ENCODE peak calls at places on chromosome 19, in seven cellular contexts. Y is K562, E is HCT116, K is SK-N-SH, B is H1, T is GM12878, A is HepG2. X is an unnamed sample.

GRCh38 chr19:45166723-45167252 is 6.0 kb upstream of the NKPD1 start:
- DNase-seq in Y (no peak), A (peak), T (no peak), B (no peak), E (no peak), K (no peak), X (no peak)

GRCh38 chr19:31294189-31294588 is 55.0 kb downstream of the TSHZ3 start:
- DNase-seq in Y (no peak), A (no peak), K (no peak), E (no peak), B (no peak), T (no peak), X (no peak)

GRCh38 chr19:46731007-46731501 is 14.1 kb upstream of the PRKD2 start:
- DNase-seq in E (no peak), A (no peak), T (no peak), Y (peak), K (no peak), B (no peak), X (peak)

GRCh38 chr19:39426170-39426569 is 9.6 kb downstream of the RPS16 start:
- DNase-seq in B (no peak), K (no peak), E (no peak), T (no peak), Y (no peak), A (no peak), X (no peak)

GRCh38 chr19:58492265-58492664 is 16.1 kb downstream of the ZNF446 start:
- DNase-seq in T (no peak), K (no peak), Y (no peak), A (no peak), E (no peak), B (no peak), X (no peak)

GRCh38 chr19:52520013-52520412 is 7.5 kb upstream of the ZNF808 start:
- DNase-seq in K (no peak), T (no peak), B (no peak), E (no peak), A (no peak), Y (no peak), X (no peak)

GRCh38 chr19:40907968-40908735 is 26.1 kb upstream of the CYP2A7 start:
- DNase-seq in E (no peak), Y (peak), T (no peak), A (no peak), B (no peak), K (no peak), X (no peak)

GRCh38 chr19:35045667-35046300 is 4.3 kb downstream of the HPN start:
- DNase-seq in T (peak), B (no peak), E (no peak), K (peak), Y (peak), A (no peak), X (peak)

GRCh38 chr19:48596679-48597465 is 9.7 kb upstream of the SPACA4 start:
- DNase-seq in T (no peak), B (no peak), A (no peak), K (no peak), E (no peak), Y (no peak), X (no peak)

GRCh38 chr19:41420101-41420880 is 6.9 kb downstream of the B3GNT8 start:
- DNase-seq in Y (no peak), B (no peak), K (no peak), A (no peak), E (no peak), T (no peak), X (no peak)

GRCh38 chr19:21841081-21841783 is 5.2 kb upstream of the ZNF43 start:
- DNase-seq in K (no peak), A (no peak), E (no peak), Y (no peak), T (no peak), B (no peak), X (no peak)

GRCh38 chr19:49205114-49205513 is 47.5 kb downstream of the TRPM4 start:
- DNase-seq in A (no peak), B (no peak), T (no peak), K (no peak), Y (no peak), E (no peak), X (no peak)

GRCh38 chr19:40217027-40217810 is 965 bp downstream of the TTC9B start:
- DNase-seq in E (peak), A (no peak), K (peak), B (peak), T (no peak), Y (peak), X (peak)

GRCh38 chr19:10228925-10229324 is 2.2 kb downstream of the S1PR2 start:
- DNase-seq in K (peak), B (no peak), T (no peak), E (no peak), Y (peak), A (peak), X (no peak)

GRCh38 chr19:46859637-46860124 is 1.1 kb upstream of the ARHGAP35 start:
- DNase-seq in Y (peak), E (no peak), B (no peak), K (peak), T (no peak), A (peak), X (no peak)

GRCh38 chr19:57167385-57167784 is at the start of gene DUXA:
- DNase-seq in B (no peak), Y (no peak), E (no peak), T (no peak), K (no peak), A (no peak), X (no peak)

GRCh38 chr19:49710372-49710951 is 19.5 kb downstream of the CPT1C start:
- DNase-seq in K (no peak), Y (peak), B (no peak), A (no peak), E (peak), T (no peak), X (no peak)

GRCh38 chr19:29117926-29118325 is 95.0 kb downstream of the UQCRFS1 start:
- DNase-seq in T (no peak), K (no peak), Y (no peak), E (no peak), A (no peak), B (no peak), X (no peak)

GRCh38 chr19:29118384-29118783 is 94.6 kb downstream of the UQCRFS1 start:
- DNase-seq in E (no peak), B (no peak), K (no peak), A (no peak), T (no peak), Y (no peak), X (no peak)

GRCh38 chr19:29121684-29122083 is 91.3 kb downstream of the UQCRFS1 start:
- DNase-seq in T (no peak), B (peak), K (peak), Y (peak), E (no peak), A (no peak), X (no peak)

GRCh38 chr19:29120471-29120870 is 92.5 kb downstream of the UQCRFS1 start:
- DNase-seq in B (no peak), E (no peak), T (no peak), A (no peak), K (no peak), Y (no peak), X (peak)

GRCh38 chr19:29119582-29119981 is 93.4 kb downstream of the UQCRFS1 start:
- DNase-seq in T (no peak), E (no peak), A (no peak), K (peak), Y (no peak), B (no peak), X (peak)
- TF ChIP-seq JUND in T (no peak), E (no peak), A (no peak), K (no peak), Y (no peak), B (no peak), X (no peak)

DNA sequence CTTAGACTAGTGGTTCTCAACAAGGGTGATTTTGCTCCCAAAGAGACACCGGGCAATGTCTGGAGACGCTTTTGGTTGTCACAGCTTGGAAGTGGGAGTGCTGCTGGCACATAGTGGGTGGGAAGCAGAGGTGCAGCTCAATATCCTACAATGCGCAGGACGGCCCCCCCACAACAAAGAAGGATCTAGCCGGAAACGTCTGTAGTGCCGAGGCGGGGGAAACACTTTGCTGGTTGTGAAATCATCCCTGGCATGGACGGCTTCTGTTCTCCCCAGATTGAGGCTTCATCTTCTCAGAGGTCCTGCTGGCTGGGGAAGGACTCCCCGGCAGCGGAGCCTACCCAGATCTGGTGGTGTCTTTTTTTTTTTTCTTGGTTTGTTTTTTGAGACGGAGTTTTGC is 13.4 kb upstream of the SYT5 start:
- DNase-seq in A (no peak), K (no peak), B (no peak), Y (no peak), T (no peak), E (no peak), X (no peak)
- TF ChIP-seq JUND in A (no peak), K (no peak), B (no peak), Y (no peak), T (no peak), E (no peak), X (no peak)

GRCh38 chr19:18636969-18637629 is at the start of gene KLHL26:
- DNase-seq in E (no peak), T (no peak), A (no peak), Y (no peak), B (no peak), K (no peak), X (no peak)

GRCh38 chr19:18635831-18636182 is 1.0 kb upstream of the KLHL26 start:
- DNase-seq in K (no peak), B (no peak), T (no peak), Y (no peak), A (no peak), E (no peak), X (no peak)

GRCh38 chr19:18636183-18636968 is 452 bp upstream of the KLHL26 start:
- DNase-seq in B (peak), E (peak), Y (peak), A (peak), T (peak), K (peak), X (peak)

GRCh38 chr19:18634612-18635290 is 2.1 kb upstream of the KLHL26 start:
- DNase-seq in T (no peak), A (peak), E (no peak), B (no peak), Y (no peak), K (no peak), X (no peak)

GRCh38 chr19:18633321-18633720 is 3.5 kb upstream of the KLHL26 start:
- DNase-seq in T (no peak), K (peak), Y (no peak), E (no peak), A (no peak), B (no peak), X (no peak)
- TF ChIP-seq JUND in T (no peak), K (no peak), Y (no peak), E (no peak), A (no peak), B (no peak), X (no peak)

GRCh38 chr19:20397292-20397691 is 168.3 kb downstream of the ZNF737 start:
- DNase-seq in B (no peak), K (no peak), T (no peak), A (no peak), Y (no peak), E (no peak), X (no peak)
- TF ChIP-seq JUND in B (no peak), K (no peak), T (no peak), A (no peak), Y (no peak), E (no peak), X (no peak)

DNA sequence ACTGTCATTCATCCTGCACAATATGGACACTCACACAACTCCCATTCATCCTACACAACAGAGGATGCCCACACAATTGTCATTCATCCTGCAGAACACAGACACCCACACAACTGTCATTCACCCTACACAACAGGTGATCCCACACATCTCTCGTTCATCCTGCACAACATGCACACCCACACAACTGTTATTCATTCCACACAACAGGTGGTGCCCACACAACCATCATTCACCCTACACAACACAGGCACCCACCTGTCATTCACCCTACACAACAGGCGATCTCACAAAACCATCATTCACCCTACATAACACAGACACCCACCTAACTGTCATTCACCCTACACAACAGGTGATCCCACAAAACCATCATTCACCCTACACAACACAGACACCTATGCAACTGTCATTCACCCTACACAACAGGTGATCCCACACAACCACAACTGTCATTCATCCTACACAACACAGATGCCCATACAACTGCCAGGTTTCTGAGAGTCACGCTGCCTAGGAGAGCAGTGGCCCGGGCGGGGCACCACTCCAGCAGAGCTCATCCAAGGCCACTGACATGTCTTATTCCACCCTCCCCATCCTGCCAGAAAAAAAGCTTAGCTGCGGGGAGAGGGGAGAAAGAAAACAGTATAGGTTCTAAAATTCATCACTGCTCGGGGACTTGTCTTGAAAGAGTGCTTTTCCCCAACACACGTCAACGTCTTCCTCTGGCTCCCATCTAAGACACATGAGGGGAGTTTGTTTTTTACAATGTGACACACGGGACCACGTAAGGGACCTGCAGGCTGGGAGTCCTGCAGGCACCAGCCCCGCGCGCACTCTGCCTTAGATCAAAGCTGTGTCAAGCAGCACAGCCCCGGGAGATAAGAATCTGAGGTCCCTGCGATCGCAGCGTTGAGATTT is 44.0 kb downstream of the KLF2 start:
- DNase-seq in Y (no peak), K (no peak), T (no peak), B (no peak), A (peak), E (no peak), X (no peak)
- TF ChIP-seq JUND in Y (no peak), K (no peak), T (no peak), B (no peak), A (no peak), E (no peak), X (no peak)

X was measured in T47D.